ENCODE peak calls at places on chromosomes 4 and X, in four cellular contexts. J is RWPE1, G is GM06990, W is fibroblast of the aortic adventitia. R is an unnamed sample.

GRCh38 chrX:143466130-143466529 is 51.1 kb downstream of the SPANXN3 start:
- DNase-seq in J (no peak), G (no peak), W (no peak), R (no peak)

GRCh38 chr4:123824524-123824923 is 427.9 kb downstream of the SPRY1 start:
- DNase-seq in J (no peak), G (no peak), W (peak; percentile 51), R (no peak)

GRCh38 chrX:133005038-133005437 is 46.6 kb upstream of the HS6ST2 start:
- DNase-seq in J (peak; percentile 0), G (no peak), W (peak; percentile 9), R (peak; percentile 8)

GRCh38 chr4:22356996-22357596 is 158.8 kb downstream of the ADGRA3 start:
- DNase-seq in J (no peak), G (no peak), W (peak; percentile 68), R (peak; percentile 4)

GRCh38 chr4:7663075-7663541 is 228.4 kb upstream of the PSAPL1 start:
- DNase-seq in J (no peak), G (no peak), W (no peak), R (no peak)

GRCh38 chr4:72846280-72847111 is 223.0 kb downstream of the COX18 start:
- DNase-seq in J (no peak), G (peak; percentile 4), W (no peak), R (no peak)

GRCh38 chr4:140187316-140187695 is 33.3 kb upstream of the MAML3 start:
- DNase-seq in J (no peak), G (no peak), W (no peak), R (no peak)

GRCh38 chr4:64272432-64272831 is 136.8 kb downstream of the TECRL start:
- DNase-seq in J (no peak), G (no peak), W (no peak), R (no peak)

GRCh38 chrX:27746516-27746915 is 61.3 kb upstream of the MAGEB10 start:
- DNase-seq in J (no peak), G (no peak), W (no peak), R (no peak)

GRCh38 chr4:77178560-77178959 is 21.6 kb downstream of the CCNG2 start:
- DNase-seq in J (no peak), G (no peak), W (no peak), R (no peak)

GRCh38 chr4:105594094-105595010 is 41.9 kb downstream of the ARHGEF38 start:
- DNase-seq in J (no peak), G (peak; percentile 70), W (no peak), R (peak; percentile 29)

GRCh38 chr4:80054375-80054774 is 18.7 kb downstream of the ANTXR2 start:
- DNase-seq in J (no peak), G (no peak), W (no peak), R (no peak)

GRCh38 chr4:25184056-25184455 is 23.8 kb upstream of the SEPSECS start:
- DNase-seq in J (no peak), G (no peak), W (no peak), R (no peak)

GRCh38 chr4:879730-880079 is 52.4 kb downstream of the GAK start:
- DNase-seq in J (no peak), G (no peak), W (no peak), R (peak; percentile 81)

GRCh38 chr4:986949-987688 is at the start of gene IDUA:
- DNase-seq in J (peak; percentile 73), G (peak; percentile 87), W (peak; percentile 48), R (peak; percentile 95)

GRCh38 chr4:95219109-95219508 is 329.7 kb downstream of the UNC5C start:
- DNase-seq in J (no peak), G (no peak), W (peak; percentile 78), R (no peak)

GRCh38 chrX:8726031-8726652 is 5.8 kb downstream of the ANOS1 start:
- DNase-seq in J (no peak), G (no peak), W (no peak), R (no peak)

GRCh38 chr4:108454227-108454626 is 166.1 kb upstream of the RPL34 start:
- DNase-seq in J (no peak), G (no peak), W (no peak), R (no peak)

GRCh38 chrX:107683124-107683895 is 55.0 kb downstream of the PRPS1 start:
- DNase-seq in J (no peak), G (no peak), W (peak; percentile 55), R (no peak)

GRCh38 chr4:153137168-153137567 is 67.1 kb upstream of the TRIM2 start:
- DNase-seq in J (peak; percentile 90), G (no peak), W (peak; percentile 95), R (no peak)

GRCh38 chrX:45422216-45422925 is 221.7 kb upstream of the DIPK2B start:
- DNase-seq in J (no peak), G (no peak), W (no peak), R (no peak)

GRCh38 chr4:153008578-153009199 is 72.6 kb downstream of the FHDC1 start:
- DNase-seq in J (no peak), G (no peak), W (no peak), R (no peak)

GRCh38 chr4:148058160-148058859 is 326.4 kb downstream of the ARHGAP10 start:
- DNase-seq in J (no peak), G (no peak), W (no peak), R (no peak)

GRCh38 chr4:153083447-153083921 is 120.8 kb upstream of the TRIM2 start:
- DNase-seq in J (peak; percentile 78), G (peak; percentile 26), W (peak; percentile 89), R (peak; percentile 66)

GRCh38 chr4:107060388-107060787 is 24.3 kb upstream of the DKK2 start:
- DNase-seq in J (no peak), G (no peak), W (peak; percentile 33), R (no peak)

GRCh38 chr4:17103231-17103630 is 204.8 kb upstream of the LDB2 start:
- DNase-seq in J (no peak), G (no peak), W (peak; percentile 84), R (no peak)

GRCh38 chr4:41838590-41838989 is 90.1 kb upstream of the PHOX2B start:
- DNase-seq in J (no peak), G (no peak), W (no peak), R (no peak)

GRCh38 chrX:19990225-19990518 is 689 bp downstream of the BCLAF3 start:
- DNase-seq in J (peak; percentile 2), G (no peak), W (no peak), R (peak; percentile 37)

GRCh38 chrX:109856974-109857373 is 123.9 kb upstream of the ACSL4 start:
- DNase-seq in J (peak; percentile 21), G (peak; percentile 21), W (peak; percentile 62), R (no peak)

GRCh38 chr4:76752911-76753494 is 144.9 kb downstream of the SOWAHB start:
- DNase-seq in J (peak; percentile 77), G (no peak), W (peak; percentile 94), R (no peak)

GRCh38 chr4:40967550-40967949 is 217.8 kb downstream of the NSUN7 start:
- DNase-seq in J (no peak), G (no peak), W (no peak), R (no peak)

GRCh38 chrX:107827137-107827831 is 1.6 kb downstream of the MID2 start:
- DNase-seq in J (peak; percentile 6), G (no peak), W (peak; percentile 10), R (no peak)

GRCh38 chr4:48979897-48980579 is 6.0 kb upstream of the CWH43 start:
- DNase-seq in J (peak; percentile 43), G (no peak), W (no peak), R (no peak)

GRCh38 chrX:48539345-48540014 is at the start of gene TBC1D25:
- DNase-seq in J (peak; percentile 90), G (peak; percentile 91), W (peak; percentile 97), R (peak; percentile 89)

GRCh38 chrX:148500428-148501120 is at the start of gene AFF2:
- DNase-seq in J (no peak), G (peak; percentile 13), W (peak; percentile 26), R (peak; percentile 35)

GRCh38 chr4:107997001-107997788 is 7.5 kb downstream of the HADH start:
- DNase-seq in J (no peak), G (no peak), W (peak; percentile 65), R (no peak)

GRCh38 chr4:165506780-165507305 is 128.0 kb downstream of the CPE start:
- DNase-seq in J (no peak), G (no peak), W (peak; percentile 60), R (no peak)

DNA sequence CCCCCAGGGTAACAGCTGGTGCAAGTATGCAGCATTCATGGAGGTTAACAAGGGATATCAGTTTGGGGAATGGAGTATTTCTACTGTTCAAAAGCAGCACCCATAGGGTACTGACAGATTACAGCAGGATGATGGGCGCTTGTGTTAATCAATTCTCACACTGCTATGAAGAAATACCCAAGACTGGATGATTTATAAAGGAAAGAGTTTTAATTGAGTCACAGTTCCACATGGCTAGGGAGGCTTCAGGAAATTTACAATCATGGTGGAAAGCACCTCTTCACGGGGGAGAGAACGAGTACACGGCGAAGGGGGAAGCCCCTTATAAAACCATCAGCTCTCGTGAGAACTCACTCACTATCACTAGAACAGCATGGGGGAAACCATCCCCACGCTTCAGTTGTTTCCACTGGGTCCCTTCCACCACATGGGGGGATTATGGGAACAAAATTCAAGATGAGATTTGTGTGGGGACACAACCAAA is 64.1 kb downstream of the TNIP2 start:
- DNase-seq in J (no peak), G (no peak), W (no peak), R (no peak)
- TF ChIP-seq CTCF in J (no peak), G (no peak), W (no peak), R (no peak)

GRCh38 chrX:52271212-52271611 is 86.5 kb downstream of the MAGED4 start:
- DNase-seq in J (no peak), G (no peak), W (peak; percentile 1), R (no peak)
- TF ChIP-seq CTCF in J (no peak), G (peak; percentile 51), W (peak; percentile 29), R (peak; percentile 16)

GRCh38 chrX:57380026-57380796 is 93.7 kb downstream of the FAAH2 start:
- DNase-seq in J (no peak), G (peak; percentile 14), W (no peak), R (peak; percentile 1)
- TF ChIP-seq CTCF in J (no peak), G (no peak), W (no peak), R (no peak)

GRCh38 chr4:116358633-116359222 is 726.6 kb downstream of the TRAM1L1 start:
- DNase-seq in J (peak; percentile 63), G (peak; percentile 10), W (peak; percentile 86), R (peak; percentile 51)
- TF ChIP-seq CTCF in J (peak; percentile 63), G (peak; percentile 72), W (peak; percentile 58), R (peak; percentile 64)

GRCh38 chrX:120749141-120749846 is 119.4 kb upstream of the C1GALT1C1 start:
- DNase-seq in J (no peak), G (peak; percentile 39), W (no peak), R (no peak)
- TF ChIP-seq CTCF in J (no peak), G (no peak), W (no peak), R (no peak)

R was measured in GM13976.